ENCODE peak calls at places on chromosome 5, in eight cellular contexts. Q is Daoy; T is stimulated activated CD8-positive, alpha-beta memory T cell treated with anti-CD3 and anti-CD28 coated beads, Interleukin-4, amount 100 ng/mL, for 4 hours; E is stimulated activated naive CD8-positive, alpha-beta T cell treated with anti-CD3 and anti-CD28 coated beads, Interleukin-15, amount 100 ng/mL, for 72 hours; P is SK-N-SH; C is ELR; A is DMS79 treated with DMSO at 0.1 percent for 48 hours; N is OCI-M1. H is an unnamed sample.

GRCh38 chr5:67100301-67100700 is 96.3 kb downstream of the CD180 start:
- DNase-seq in Q (no peak), T (no peak), E (no peak), P (no peak), C (no peak), A (no peak), N (no peak), H (no peak)

GRCh38 chr5:34658023-34658422 is 1.9 kb downstream of the RAI14 start:
- DNase-seq in Q (peak; percentile 16), T (no peak), E (no peak), P (peak; percentile 51), C (peak; percentile 75), A (no peak), N (no peak), H (no peak)

GRCh38 chr5:68499952-68500351 is 284.4 kb downstream of the PIK3R1 start:
- DNase-seq in Q (no peak), T (no peak), E (no peak), P (no peak), C (peak; percentile 63), A (no peak), N (no peak), H (no peak)

GRCh38 chr5:157290981-157291711 is 25.2 kb downstream of the CYFIP2 start:
- DNase-seq in Q (no peak), T (no peak), E (no peak), P (no peak), C (peak; percentile 11), A (no peak), N (peak; percentile 35), H (peak; percentile 99)

GRCh38 chr5:149371296-149371962 is 7.7 kb downstream of the IL17B start:
- DNase-seq in Q (peak; percentile 69), T (peak; percentile 30), E (peak; percentile 54), P (peak; percentile 83), C (peak; percentile 74), A (peak; percentile 36), N (peak; percentile 74), H (peak; percentile 64)

GRCh38 chr5:139854029-139854605 is 58.5 kb downstream of the PSD2 start:
- DNase-seq in Q (no peak), T (no peak), E (no peak), P (no peak), C (no peak), A (no peak), N (no peak), H (no peak)

GRCh38 chr5:135810188-135810943 is 24.1 kb upstream of the SLC25A48 start:
- DNase-seq in Q (no peak), T (no peak), E (no peak), P (no peak), C (no peak), A (no peak), N (no peak), H (no peak)

GRCh38 chr5:113224605-113225065 is 210.2 kb downstream of the TSSK1B start:
- DNase-seq in Q (no peak), T (no peak), E (no peak), P (no peak), C (no peak), A (no peak), N (no peak), H (no peak)

GRCh38 chr5:81852277-81853004 is 101.5 kb upstream of the SSBP2 start:
- DNase-seq in Q (peak; percentile 56), T (no peak), E (no peak), P (peak; percentile 59), C (no peak), A (peak; percentile 54), N (no peak), H (peak; percentile 44)

GRCh38 chr5:131373265-131373664 is 109.4 kb downstream of the CDC42SE2 start:
- DNase-seq in Q (no peak), T (no peak), E (no peak), P (no peak), C (no peak), A (no peak), N (peak; percentile 94), H (no peak)

GRCh38 chr5:176412517-176413254 is 3.7 kb downstream of the CLTB start:
- DNase-seq in Q (no peak), T (no peak), E (no peak), P (peak; percentile 5), C (no peak), A (no peak), N (no peak), H (no peak)

GRCh38 chr5:10355071-10355889 is 1.8 kb downstream of the MARCHF6 start:
- DNase-seq in Q (peak; percentile 15), T (no peak), E (peak; percentile 30), P (no peak), C (peak; percentile 76), A (peak; percentile 14), N (peak; percentile 77), H (peak; percentile 26)

GRCh38 chr5:14584848-14585247 is 3.3 kb downstream of the OTULINL start:
- DNase-seq in Q (no peak), T (no peak), E (no peak), P (no peak), C (no peak), A (no peak), N (no peak), H (no peak)

GRCh38 chr5:40223884-40224402 is 455.8 kb upstream of the PTGER4 start:
- DNase-seq in Q (peak; percentile 80), T (no peak), E (peak; percentile 48), P (no peak), C (peak; percentile 96), A (no peak), N (no peak), H (peak; percentile 79)

GRCh38 chr5:177462021-177462670 is 11.3 kb downstream of the DBN1 start:
- DNase-seq in Q (no peak), T (no peak), E (no peak), P (no peak), C (no peak), A (no peak), N (peak; percentile 52), H (no peak)

GRCh38 chr5:84014966-84015365 is 294.3 kb upstream of the HAPLN1 start:
- DNase-seq in Q (no peak), T (no peak), E (no peak), P (no peak), C (no peak), A (no peak), N (no peak), H (no peak)

GRCh38 chr5:158026248-158027031 is 167.5 kb upstream of the CLINT1 start:
- DNase-seq in Q (no peak), T (no peak), E (no peak), P (no peak), C (no peak), A (no peak), N (no peak), H (no peak)

GRCh38 chr5:68749648-68750047 is 344.2 kb upstream of the SLC30A5 start:
- DNase-seq in Q (peak; percentile 18), T (no peak), E (no peak), P (no peak), C (no peak), A (no peak), N (peak; percentile 69), H (no peak)

GRCh38 chr5:125106881-125107280 is 360.4 kb upstream of the ZNF608 start:
- DNase-seq in Q (no peak), T (no peak), E (no peak), P (no peak), C (no peak), A (no peak), N (no peak), H (no peak)

GRCh38 chr5:172892713-172893112 is 58.7 kb downstream of the ERGIC1 start:
- DNase-seq in Q (no peak), T (no peak), E (no peak), P (no peak), C (no peak), A (no peak), N (no peak), H (no peak)

GRCh38 chr5:2207966-2208544 is 325.3 kb upstream of the IRX4 start:
- DNase-seq in Q (peak; percentile 68), T (no peak), E (no peak), P (peak; percentile 44), C (no peak), A (no peak), N (peak; percentile 16), H (peak; percentile 20)